ENCODE peak calls at places on chromosomes 7 and 10, in eight cellular contexts. E, F, O, V, N, X, C and A are unnamed samples.
A peak's percentile ranks its signal among the peaks of the same experiment; 100 is the strongest.

GRCh38 chr10:104980401-104980800 is 339.3 kb downstream of the SORCS3 start:
- DNase-seq in V (no peak), E (no peak), F (no peak), X (no peak), C (no peak), O (no peak), N (no peak), A (no peak)

GRCh38 chr10:117684211-117684610 is 141.7 kb downstream of the EMX2 start:
- DNase-seq in V (no peak), X (no peak), E (no peak), O (no peak), C (no peak), N (no peak), F (no peak), A (no peak)

GRCh38 chr7:111931958-111932357 is 274.2 kb downstream of the DOCK4 start:
- DNase-seq in O (no peak), V (no peak), X (no peak), F (no peak), C (no peak), E (no peak), N (no peak), A (no peak)

GRCh38 chr10:78458983-78459638 is 425.4 kb downstream of the RPS24 start:
- DNase-seq in V (no peak), X (no peak), O (no peak), F (no peak), N (no peak), C (peak; percentile 61), E (no peak), A (peak; percentile 69)

GRCh38 chr7:50393547-50394252 is 56.5 kb downstream of the FIGNL1 start:
- DNase-seq in C (no peak), F (peak; percentile 19), X (no peak), O (no peak), N (no peak), E (no peak), V (no peak), A (no peak)

GRCh38 chr7:14902589-14902963 is at the start of gene DGKB:
- DNase-seq in X (peak; percentile 70), C (peak; percentile 69), O (no peak), F (no peak), V (peak; percentile 52), E (peak; percentile 70), N (no peak), A (peak; percentile 18)

GRCh38 chr7:122677149-122677548 is 21.8 kb downstream of the RNF133 start:
- DNase-seq in V (no peak), O (no peak), N (no peak), E (no peak), F (no peak), C (no peak), X (no peak), A (no peak)

GRCh38 chr7:151808296-151809155 is 68.4 kb downstream of the PRKAG2 start:
- DNase-seq in V (peak; percentile 59), C (peak; percentile 61), F (no peak), N (peak; percentile 44), X (no peak), O (no peak), E (no peak), A (peak; percentile 76)

GRCh38 chr10:124517931-124518330 is 56.3 kb downstream of the LHPP start:
- DNase-seq in O (no peak), N (no peak), V (no peak), F (no peak), C (no peak), E (no peak), X (no peak), A (no peak)

GRCh38 chr7:150663802-150664494 is 21.6 kb upstream of the GIMAP2 start:
- DNase-seq in X (no peak), F (peak; percentile 66), N (no peak), E (no peak), V (no peak), C (no peak), O (peak; percentile 5), A (no peak)

GRCh38 chr10:73857446-73857845 is 16.9 kb downstream of the CAMK2G start:
- DNase-seq in N (no peak), V (no peak), O (no peak), F (no peak), C (no peak), X (no peak), E (no peak), A (no peak)

GRCh38 chr7:81244213-81244612 is 325.4 kb upstream of the SEMA3C start:
- DNase-seq in E (no peak), C (no peak), F (no peak), N (peak; percentile 42), V (no peak), O (no peak), X (no peak), A (peak; percentile 15)

GRCh38 chr10:71150811-71151210 is 61.6 kb upstream of the UNC5B start:
- DNase-seq in E (no peak), C (no peak), N (no peak), X (no peak), F (no peak), O (no peak), V (no peak), A (no peak)

GRCh38 chr7:81515009-81515408 is 254.8 kb downstream of the HGF start:
- DNase-seq in E (no peak), C (peak; percentile 33), F (no peak), X (no peak), N (no peak), V (no peak), O (no peak), A (no peak)

GRCh38 chr10:70820976-70821750 is 5.4 kb downstream of the SGPL1 start:
- DNase-seq in O (peak; percentile 11), F (no peak), E (no peak), V (no peak), C (peak; percentile 20), N (no peak), X (peak; percentile 14), A (no peak)

GRCh38 chr10:98270026-98270740 is 2.2 kb upstream of the LOXL4 start:
- DNase-seq in C (no peak), V (no peak), E (no peak), N (no peak), X (no peak), O (no peak), F (no peak), A (no peak)

GRCh38 chr7:45881759-45882464 is 6.4 kb upstream of the IGFBP1 start:
- DNase-seq in E (no peak), C (peak; percentile 95), N (no peak), X (no peak), F (no peak), O (no peak), V (no peak), A (peak; percentile 56)
- TF ChIP-seq EZH2phosphoT487 in E (no peak), C (no peak), N (no peak), X (no peak), F (no peak), O (no peak), V (no peak), A (no peak)

GRCh38 chr7:212754-213153 is 20.4 kb downstream of the FAM20C start:
- DNase-seq in F (no peak), O (no peak), V (no peak), C (no peak), E (no peak), X (no peak), N (no peak), A (no peak)
- H4K20me1 ChIP-seq in F (no peaks in the 10 kb centered on the region), O (no peaks in the 10 kb centered on the region), V (no peaks in the 10 kb centered on the region), C (no peaks in the 10 kb centered on the region), E (no peaks in the 10 kb centered on the region), X (no peaks in the 10 kb centered on the region), N (no peaks in the 10 kb centered on the region), A (peaks cover 5% of the 10 kb centered on the region)

GRCh38 chr7:3301472-3301778 is 373 bp downstream of the SDK1 start:
- DNase-seq in E (no peak), O (no peak), V (peak; percentile 76), N (no peak), X (peak; percentile 56), C (peak; percentile 13), F (no peak), A (no peak)
- H3K4me2 ChIP-seq in E (no peak overlapping the region), O (no peak overlapping the region), V (no peak overlapping the region), N (no peak overlapping the region), X (no peak overlapping the region), C (no peak overlapping the region), F (no peak overlapping the region), A (peak overlapping the region; percentile 56)

GRCh38 chr10:48779546-48780152 is 95.0 kb downstream of the WDFY4 start:
- DNase-seq in E (no peak), O (no peak), X (no peak), C (no peak), V (no peak), N (no peak), F (no peak), A (no peak)
- TF ChIP-seq EZH2phosphoT487 in E (no peak), O (no peak), X (no peak), C (no peak), V (no peak), N (no peak), F (no peak), A (no peak)

GRCh38 chr10:34667177-34667576 is 147.9 kb downstream of the PARD3 start:
- DNase-seq in O (no peak), F (peak; percentile 56), V (no peak), N (no peak), C (no peak), E (no peak), X (no peak), A (no peak)
- H4K20me1 ChIP-seq in O (no peaks in the 10 kb centered on the region), F (no peaks in the 10 kb centered on the region), V (peaks cover 17% of the 10 kb centered on the region), N (no peaks in the 10 kb centered on the region), C (no peaks in the 10 kb centered on the region), E (no peaks in the 10 kb centered on the region), X (peaks cover 44% of the 10 kb centered on the region), A (no peaks in the 10 kb centered on the region)

DNA sequence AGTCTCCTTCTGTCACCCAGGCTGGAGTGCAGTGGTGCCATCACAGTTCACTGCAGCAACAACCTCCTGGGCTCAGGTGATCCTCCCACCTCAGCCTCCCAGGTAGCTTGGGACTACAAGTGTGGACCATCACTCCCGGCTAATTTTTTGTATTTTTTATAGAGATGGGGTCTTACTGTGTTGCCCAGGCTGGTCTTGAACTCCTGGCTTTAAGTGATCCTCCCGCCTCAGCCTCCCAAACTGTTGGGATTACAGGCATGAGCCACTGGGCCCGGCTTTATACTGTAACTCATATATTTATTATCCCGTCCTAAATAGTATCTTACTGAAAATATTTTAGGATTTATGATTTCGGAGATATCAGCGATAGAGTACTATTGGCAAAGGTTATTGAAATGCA is 10.9 kb downstream of the EIF4H start:
- DNase-seq in F (no peak), X (no peak), V (no peak), O (no peak), E (no peak), C (no peak), N (no peak), A (no peak)
- H3K4me2 ChIP-seq in F (no peak overlapping the region), X (no peak overlapping the region), V (no peak overlapping the region), O (peak overlapping the region; percentile 22), E (peak overlapping the region; percentile 62), C (peak overlapping the region; percentile 25), N (no peak overlapping the region), A (no peak overlapping the region)

DNA sequence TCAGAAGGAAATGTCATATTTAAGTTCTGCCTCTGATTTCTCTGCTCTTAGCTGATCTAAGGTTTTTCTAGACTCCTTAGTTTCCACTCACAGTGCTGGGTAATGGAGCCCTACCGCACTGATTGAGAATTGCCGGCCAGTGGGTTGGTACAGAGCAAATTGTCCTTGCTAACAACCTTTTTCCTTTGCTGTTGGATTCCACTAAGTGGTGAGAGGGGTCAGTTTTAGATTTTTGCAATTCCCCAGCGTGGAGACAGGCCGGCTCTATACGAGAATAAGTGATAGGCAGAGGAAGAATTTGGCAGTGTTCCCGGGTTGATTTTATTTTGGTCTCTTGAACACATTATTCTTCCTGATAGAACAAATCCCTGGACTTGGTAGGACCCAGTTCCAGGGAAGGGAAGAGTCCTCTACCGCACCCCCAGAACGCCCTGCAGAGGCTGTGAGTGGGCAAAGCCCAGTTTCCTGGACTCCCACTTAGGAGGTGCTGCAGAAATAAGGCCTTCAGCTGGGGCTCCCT is 2.9 kb upstream of the NRP1 start:
- DNase-seq in O (no peak), X (no peak), V (no peak), F (no peak), N (no peak), C (peak; percentile 75), E (no peak), A (peak; percentile 29)
- TF ChIP-seq EZH2phosphoT487 in O (no peak), X (no peak), V (no peak), F (no peak), N (no peak), C (no peak), E (no peak), A (no peak)